ENCODE peak calls at places on chromosomes 3 and 15, in six cellular contexts. Q is GM23338; C is adrenal gland; V is CD8-positive, alpha-beta T cell; R is pancreas; B is stomach. P is an unnamed sample.

GRCh38 chr15:28900041-28900891 is 14.5 kb downstream of the APBA2 start:
- DNase-seq in Q (no peak), C (no peak), V (no peak), R (no peak), B (no peak), P (no peak)

GRCh38 chr3:15429080-15429479 is 1.7 kb downstream of the EAF1 start:
- DNase-seq in Q (no peak), C (no peak), V (no peak), R (no peak), B (no peak), P (no peak)

GRCh38 chr3:115204470-115204869 is 57.4 kb upstream of the ZBTB20 start:
- DNase-seq in Q (no peak), C (no peak), V (no peak), R (no peak), B (no peak), P (no peak)

GRCh38 chr15:63466378-63467192 is 37.8 kb upstream of the USP3 start:
- DNase-seq in Q (peak; percentile 85), C (peak; percentile 42), V (no peak), R (peak; percentile 34), B (no peak), P (no peak)

GRCh38 chr15:33242669-33243191 is 48.2 kb upstream of the FMN1 start:
- DNase-seq in Q (peak; percentile 75), C (no peak), V (no peak), R (no peak), B (no peak), P (no peak)

GRCh38 chr3:161171639-161172552 is 49.2 kb upstream of the NMD3 start:
- DNase-seq in Q (peak; percentile 64), C (no peak), V (no peak), R (no peak), B (no peak), P (no peak)

GRCh38 chr3:51943451-51944391 is 1.6 kb downstream of the PARP3 start:
- DNase-seq in Q (no peak), C (no peak), V (no peak), R (no peak), B (no peak), P (no peak)

GRCh38 chr15:32643907-32644445 is 2.5 kb downstream of the SCG5 start:
- DNase-seq in Q (no peak), C (no peak), V (no peak), R (no peak), B (no peak), P (no peak)

GRCh38 chr15:51856714-51857380 is 27.4 kb downstream of the TMOD3 start:
- DNase-seq in Q (no peak), C (no peak), V (no peak), R (no peak), B (no peak), P (no peak)

GRCh38 chr15:53346583-53346982 is 412.9 kb downstream of the WDR72 start:
- DNase-seq in Q (no peak), C (no peak), V (no peak), R (no peak), B (no peak), P (no peak)

GRCh38 chr3:44339990-44340389 is 1.4 kb downstream of the TCAIM start:
- DNase-seq in Q (no peak), C (no peak), V (no peak), R (no peak), B (no peak), P (no peak)

GRCh38 chr3:167716920-167717319 is 17.8 kb downstream of the PDCD10 start:
- DNase-seq in Q (no peak), C (no peak), V (no peak), R (peak; percentile 21), B (no peak), P (no peak)

GRCh38 chr15:52071570-52071969 is 41.0 kb downstream of the BCL2L10 start:
- DNase-seq in Q (no peak), C (no peak), V (no peak), R (peak; percentile 45), B (peak; percentile 71), P (no peak)

GRCh38 chr3:129502641-129503386 is 25.6 kb upstream of the RHO start:
- DNase-seq in Q (no peak), C (no peak), V (no peak), R (no peak), B (no peak), P (no peak)

GRCh38 chr3:110576962-110577361 is 494.7 kb upstream of the NECTIN3 start:
- DNase-seq in Q (peak; percentile 86), C (peak; percentile 44), V (no peak), R (no peak), B (no peak), P (no peak)

GRCh38 chr3:45962033-45962432 is 18.8 kb downstream of the CXCR6 start:
- DNase-seq in Q (no peak), C (no peak), V (no peak), R (no peak), B (no peak), P (no peak)

GRCh38 chr15:70508561-70509281 is 254.6 kb downstream of the UACA start:
- DNase-seq in Q (peak; percentile 30), C (peak; percentile 54), V (no peak), R (no peak), B (no peak), P (no peak)

GRCh38 chr3:57783186-57784088 is 27.3 kb downstream of the SLMAP start:
- DNase-seq in Q (no peak), C (no peak), V (no peak), R (peak; percentile 13), B (no peak), P (no peak)

GRCh38 chr3:14802332-14802731 is 16.4 kb upstream of the FGD5 start:
- DNase-seq in Q (no peak), C (no peak), V (no peak), R (no peak), B (no peak), P (no peak)

GRCh38 chr15:72135719-72136118 is 17.5 kb downstream of the SENP8 start:
- DNase-seq in Q (no peak), C (no peak), V (no peak), R (no peak), B (no peak), P (no peak)

GRCh38 chr3:125154110-125154509 is 58.4 kb downstream of the SLC12A8 start:
- DNase-seq in Q (no peak), C (no peak), V (no peak), R (no peak), B (no peak), P (peak; percentile 49)

GRCh38 chr3:13674538-13675185 is 125.7 kb downstream of the FBLN2 start:
- DNase-seq in Q (no peak), C (no peak), V (no peak), R (no peak), B (no peak), P (no peak)

GRCh38 chr3:43152649-43153048 is 46.8 kb upstream of the POMGNT2 start:
- DNase-seq in Q (no peak), C (no peak), V (no peak), R (no peak), B (no peak), P (no peak)

GRCh38 chr15:63852407-63852806 is 18.7 kb upstream of the HERC1 start:
- DNase-seq in Q (no peak), C (no peak), V (no peak), R (no peak), B (no peak), P (no peak)

DNA sequence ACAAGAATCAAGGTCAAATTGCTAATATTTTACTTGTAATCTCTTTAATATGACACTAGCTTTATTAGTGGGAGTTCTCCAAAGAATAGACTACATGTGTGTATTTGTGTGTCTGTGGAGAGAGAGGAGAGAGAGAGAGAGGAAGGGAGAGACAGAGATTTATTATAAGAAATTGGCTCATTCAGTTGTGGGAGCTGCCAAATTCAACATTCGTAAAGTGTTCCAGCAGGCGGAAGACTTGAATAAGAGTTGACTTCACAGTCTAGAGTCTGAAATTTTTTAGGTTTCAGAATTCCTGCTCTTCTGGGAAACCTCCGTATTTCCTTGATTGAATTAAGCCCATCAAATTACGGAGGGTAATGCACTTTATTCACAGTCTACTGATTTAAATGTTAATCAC is 4.7 kb upstream of the CLDN1 start:
- DNase-seq in Q (no peak), C (peak; percentile 50), V (no peak), R (peak; percentile 13), B (no peak), P (no peak)
- TF ChIP-seq CTCF in Q (no peak), C (no peak), V (no peak), R (no peak), B (no peak), P (no peak)

GRCh38 chr15:78205337-78205736 is 29.0 kb downstream of the ACSBG1 start:
- DNase-seq in Q (no peak), C (no peak), V (no peak), R (no peak), B (no peak), P (no peak)
- H3K27ac ChIP-seq in Q (no peak overlapping the region), C (no peak overlapping the region), V (no peak overlapping the region), R (peak overlapping the region; percentile 49), B (no peak overlapping the region), P (peak overlapping the region; percentile 81)

DNA sequence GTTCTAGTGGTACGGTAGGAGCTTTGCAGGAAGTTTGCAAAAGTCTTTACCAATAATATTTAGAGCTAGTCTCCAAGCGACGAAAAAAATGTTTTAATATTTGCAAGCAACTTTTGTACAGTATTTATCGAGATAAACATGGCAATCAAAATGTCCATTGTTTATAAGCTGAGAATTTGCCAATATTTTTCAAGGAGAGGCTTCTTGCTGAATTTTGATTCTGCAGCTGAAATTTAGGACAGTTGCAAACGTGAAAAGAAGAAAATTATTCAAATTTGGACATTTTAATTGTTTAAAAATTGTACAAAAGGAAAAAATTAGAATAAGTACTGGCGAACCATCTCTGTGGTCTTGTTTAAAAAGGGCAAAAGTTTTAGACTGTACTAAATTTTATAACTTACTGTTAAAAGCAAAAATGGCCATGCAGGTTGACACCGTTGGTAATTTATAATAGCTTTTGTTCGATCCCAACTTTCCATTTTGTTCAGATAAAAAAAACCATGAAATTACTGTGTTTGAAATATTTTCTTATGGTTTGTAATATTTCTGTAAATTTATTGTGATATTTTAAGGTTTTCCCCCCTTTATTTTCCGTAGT is 2.0 kb downstream of the SOX2 start:
- DNase-seq in Q (no peak), C (no peak), V (no peak), R (no peak), B (no peak), P (no peak)
- H3K4me3 ChIP-seq in Q (peak overlapping the region; percentile 68), C (no peak overlapping the region), V (no peak overlapping the region), R (no peak overlapping the region), B (peak overlapping the region; percentile 55), P (no peak overlapping the region)

DNA sequence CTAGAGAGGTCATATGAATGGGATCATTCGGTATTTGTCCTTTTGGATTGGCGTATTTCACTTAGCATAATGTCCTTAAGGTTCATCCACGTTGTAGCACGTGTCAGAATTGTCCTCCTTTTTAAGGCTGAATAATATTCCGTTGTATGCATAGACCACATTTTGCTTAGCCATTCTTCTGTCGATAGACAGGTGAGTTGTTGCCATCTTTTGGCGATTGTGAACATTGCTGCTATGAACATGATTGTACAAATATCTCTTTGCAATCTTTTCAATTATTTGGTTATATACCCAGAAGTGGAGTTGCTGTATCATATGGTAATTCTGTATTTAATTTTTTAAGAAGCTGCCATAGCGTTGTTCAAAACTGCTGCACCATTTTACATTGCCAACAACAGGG is 52.4 kb upstream of the GOLGA8J start:
- DNase-seq in Q (no peak), C (no peak), V (no peak), R (no peak), B (no peak), P (no peak)
- TF ChIP-seq CTCF in Q (peak; percentile 42), C (no peak), V (no peak), R (no peak), B (no peak), P (no peak)

GRCh38 chr15:92914103-92914499 is 14.0 kb downstream of the CHD2 start:
- DNase-seq in Q (peak; percentile 78), C (no peak), V (no peak), R (no peak), B (no peak), P (no peak)
- H3K27ac ChIP-seq in Q (no peak overlapping the region), C (peak overlapping the region; percentile 71), V (peak overlapping the region; percentile 87), R (peak overlapping the region; percentile 45), B (no peak overlapping the region), P (peak overlapping the region; percentile 82)

P was measured in right atrium auricular region.